ENCODE peak calls at places on chromosomes 16 and 17, in five cellular contexts. P is germinal center, Q is lower leg skin, O is left cardiac atrium, J is hypothalamus. C is an unnamed sample.
A peak's percentile ranks its signal among the peaks of the same experiment; 100 is the strongest.

GRCh38 chr16:89365044-89365467 is 125.3 kb downstream of the ANKRD11 start:
- DNase-seq in P (no peak), Q (no peak), O (no peak), J (no peak), C (peak; percentile 50)

GRCh38 chr17:74455025-74455585 is 11.3 kb upstream of the CD300A start:
- DNase-seq in P (no peak), Q (no peak), O (peak; percentile 58), J (no peak), C (no peak)

GRCh38 chr17:3639981-3640596 is 3.5 kb downstream of the CTNS start:
- DNase-seq in P (no peak), Q (no peak), O (no peak), J (no peak), C (no peak)

GRCh38 chr16:46673320-46674013 is 15.5 kb downstream of the VPS35 start:
- DNase-seq in P (peak; percentile 76), Q (no peak), O (peak; percentile 37), J (no peak), C (no peak)

GRCh38 chr16:3637371-3637923 is 17.0 kb upstream of the DNASE1 start:
- DNase-seq in P (no peak), Q (peak; percentile 37), O (no peak), J (no peak), C (no peak)

GRCh38 chr17:77838748-77839147 is 119.8 kb upstream of the TNRC6C start:
- DNase-seq in P (no peak), Q (no peak), O (no peak), J (no peak), C (peak; percentile 57)

GRCh38 chr16:49181812-49182211 is 99.8 kb downstream of the CBLN1 start:
- DNase-seq in P (no peak), Q (no peak), O (no peak), J (no peak), C (no peak)

GRCh38 chr17:40122466-40122943 is 734 bp downstream of the MSL1 start:
- DNase-seq in P (peak; percentile 62), Q (peak; percentile 84), O (peak; percentile 64), J (no peak), C (peak; percentile 87)

GRCh38 chr16:56647641-56648431 is 3.9 kb upstream of the MT1B start:
- DNase-seq in P (no peak), Q (no peak), O (no peak), J (no peak), C (no peak)

GRCh38 chr17:18245038-18245776 is 13.3 kb downstream of the FLII start:
- DNase-seq in P (no peak), Q (no peak), O (no peak), J (no peak), C (no peak)

GRCh38 chr17:29563816-29564215 is 3.0 kb downstream of the ABHD15 start:
- DNase-seq in P (peak; percentile 61), Q (no peak), O (no peak), J (no peak), C (no peak)

GRCh38 chr16:68003031-68003430 is 3.7 kb upstream of the DPEP2 start:
- DNase-seq in P (no peak), Q (no peak), O (no peak), J (no peak), C (no peak)

GRCh38 chr16:513950-514349 is 13.6 kb upstream of the CAPN15 start:
- DNase-seq in P (no peak), Q (no peak), O (no peak), J (no peak), C (no peak)

GRCh38 chr17:38564869-38565268 is 40.9 kb downstream of the SRCIN1 start:
- DNase-seq in P (no peak), Q (no peak), O (no peak), J (no peak), C (no peak)

GRCh38 chr17:77634710-77635109 is 323.8 kb upstream of the TNRC6C start:
- DNase-seq in P (no peak), Q (peak; percentile 13), O (no peak), J (no peak), C (peak; percentile 10)

GRCh38 chr17:77323413-77324171 is 182.8 kb downstream of the SEC14L1 start:
- DNase-seq in P (peak; percentile 55), Q (peak; percentile 91), O (peak; percentile 61), J (no peak), C (peak; percentile 87)

GRCh38 chr17:38738007-38738662 is 8.0 kb downstream of the CISD3 start:
- DNase-seq in P (no peak), Q (no peak), O (no peak), J (no peak), C (no peak)

GRCh38 chr16:11729787-11730186 is 12.9 kb downstream of the TXNDC11 start:
- DNase-seq in P (no peak), Q (peak; percentile 50), O (no peak), J (no peak), C (no peak)

GRCh38 chr17:51372345-51373004 is 112.1 kb downstream of the UTP18 start:
- DNase-seq in P (peak; percentile 60), Q (no peak), O (peak; percentile 31), J (peak; percentile 29), C (no peak)

GRCh38 chr17:15883617-15884111 is 61.3 kb upstream of the ADORA2B start:
- DNase-seq in P (no peak), Q (no peak), O (no peak), J (no peak), C (no peak)

GRCh38 chr16:2967721-2968161 is 1.4 kb upstream of the PAQR4 start:
- DNase-seq in P (no peak), Q (no peak), O (no peak), J (no peak), C (no peak)

GRCh38 chr16:9723136-9723535 is 459.1 kb downstream of the GRIN2A start:
- DNase-seq in P (no peak), Q (no peak), O (no peak), J (no peak), C (no peak)

GRCh38 chr17:44176257-44176656 is 5.8 kb downstream of the ASB16 start:
- DNase-seq in P (no peak), Q (no peak), O (no peak), J (no peak), C (no peak)

GRCh38 chr17:60767744-60768308 is 90.2 kb downstream of the BCAS3 start:
- DNase-seq in P (no peak), Q (no peak), O (no peak), J (no peak), C (no peak)

GRCh38 chr17:37188157-37188556 is 187.6 kb upstream of the C17orf78 start:
- DNase-seq in P (no peak), Q (no peak), O (no peak), J (no peak), C (no peak)

GRCh38 chr16:59573528-59574271 is 839.6 kb upstream of the GOT2 start:
- DNase-seq in P (no peak), Q (no peak), O (no peak), J (no peak), C (no peak)

GRCh38 chr16:64449511-64449910 is 672.4 kb downstream of the CDH11 start:
- DNase-seq in P (no peak), Q (no peak), O (no peak), J (no peak), C (no peak)

GRCh38 chr17:46766493-46767491 is 51.7 kb downstream of the WNT3 start:
- DNase-seq in P (no peak), Q (peak; percentile 77), O (no peak), J (no peak), C (peak; percentile 47)

GRCh38 chr17:8289103-8289397 is 580 bp downstream of the RANGRF start:
- DNase-seq in P (no peak), Q (no peak), O (no peak), J (no peak), C (no peak)

GRCh38 chr16:89482824-89483220 is 7.5 kb downstream of the ANKRD11 start:
- DNase-seq in P (no peak), Q (no peak), O (no peak), J (no peak), C (no peak)

GRCh38 chr16:58515871-58516767 is 802 bp downstream of the SETD6 start:
- DNase-seq in P (peak; percentile 89), Q (no peak), O (peak; percentile 29), J (no peak), C (peak; percentile 76)

GRCh38 chr17:58932956-58933355 is 173.7 kb downstream of the TRIM37 start:
- DNase-seq in P (no peak), Q (no peak), O (no peak), J (no peak), C (no peak)

GRCh38 chr16:12794486-12795399 is 8.9 kb downstream of the CPPED1 start:
- DNase-seq in P (no peak), Q (no peak), O (peak; percentile 56), J (no peak), C (peak; percentile 87)

GRCh38 chr16:35598696-35599332 is 2139.4 kb downstream of the TP53TG3F start:
- DNase-seq in P (no peak), Q (no peak), O (no peak), J (no peak), C (no peak)

GRCh38 chr17:69539781-69540319 is 125.4 kb downstream of the MAP2K6 start:
- DNase-seq in P (no peak), Q (no peak), O (no peak), J (no peak), C (no peak)

GRCh38 chr17:67818110-67819002 is 6.9 kb upstream of the BPTF start:
- DNase-seq in P (peak; percentile 43), Q (peak; percentile 58), O (no peak), J (no peak), C (peak; percentile 24)

GRCh38 chr17:48121921-48122650 is 14.5 kb downstream of the SNX11 start:
- DNase-seq in P (no peak), Q (no peak), O (no peak), J (no peak), C (peak; percentile 9)

GRCh38 chr16:14071576-14072271 is 605 bp downstream of the MRTFB start:
- DNase-seq in P (no peak), Q (no peak), O (peak; percentile 57), J (no peak), C (no peak)

GRCh38 chr16:630024-630814 is 566 bp upstream of the WFIKKN1 start:
- DNase-seq in P (no peak), Q (no peak), O (peak; percentile 31), J (no peak), C (peak; percentile 77)

GRCh38 chr16:16992986-16993783 is 477.6 kb downstream of the XYLT1 start:
- DNase-seq in P (no peak), Q (no peak), O (no peak), J (no peak), C (no peak)